ENCODE peak calls at places on chromosome X, in five cellular contexts. S, Q, W, Z and C are unnamed samples.

GRCh38 chrX:42398967-42399631 is 378.9 kb downstream of the PPP1R2C start:
- DNase-seq in Q (no peak), W (no peak), S (no peak), Z (no peak), C (no peak)

GRCh38 chrX:122504026-122504425 is 680.1 kb upstream of the GRIA3 start:
- DNase-seq in W (no peak), S (no peak), Q (no peak), Z (no peak), C (no peak)

GRCh38 chrX:45851434-45851991 is 650.8 kb upstream of the DIPK2B start:
- DNase-seq in S (no peak), W (no peak), Q (no peak), Z (no peak), C (peak; percentile 71)

GRCh38 chrX:38110231-38110630 is 103.9 kb downstream of the SYTL5 start:
- DNase-seq in Q (peak; percentile 40), W (no peak), Z (no peak), S (no peak), C (no peak)

GRCh38 chrX:69197690-69198089 is 32.4 kb upstream of the PJA1 start:
- DNase-seq in Z (no peak), W (no peak), S (no peak), Q (no peak), C (no peak)

GRCh38 chrX:45774961-45775360 is 574.3 kb upstream of the DIPK2B start:
- DNase-seq in W (peak; percentile 68), S (no peak), Z (no peak), Q (peak; percentile 95), C (peak; percentile 85)

GRCh38 chrX:115957862-115958490 is 212.6 kb upstream of the AGTR2 start:
- DNase-seq in S (no peak), W (no peak), Z (no peak), Q (no peak), C (peak; percentile 26)

GRCh38 chrX:70878925-70879324 is 29.6 kb downstream of the TEX11 start:
- DNase-seq in Z (no peak), W (no peak), S (no peak), Q (no peak), C (no peak)

GRCh38 chrX:989959-990510 is 222.4 kb downstream of the CRLF2 start:
- DNase-seq in W (peak; percentile 75), Q (peak; percentile 94), Z (peak; percentile 28), S (peak; percentile 77), C (peak; percentile 91)

GRCh38 chrX:716136-716535 is 85.5 kb downstream of the SHOX start:
- DNase-seq in Q (no peak), Z (no peak), S (no peak), W (no peak), C (no peak)

GRCh38 chrX:7351946-7352345 is 204.0 kb upstream of the PUDP start:
- DNase-seq in W (no peak), S (no peak), Q (no peak), Z (no peak), C (no peak)

GRCh38 chrX:133414399-133415275 is 652 bp downstream of the GPC4 start:
- DNase-seq in Z (peak; percentile 31), W (no peak), S (no peak), Q (peak; percentile 7), C (peak; percentile 20)

GRCh38 chrX:39000802-39001201 is 199.5 kb downstream of the MID1IP1 start:
- DNase-seq in Z (no peak), W (no peak), S (no peak), Q (peak; percentile 54), C (no peak)

GRCh38 chrX:40007746-40008705 is 89.7 kb downstream of the BCOR start:
- DNase-seq in S (no peak), Q (no peak), W (no peak), Z (no peak), C (no peak)

GRCh38 chrX:153670748-153671588 is 2.6 kb downstream of the PNCK start:
- DNase-seq in W (no peak), S (no peak), Q (no peak), Z (no peak), C (no peak)

GRCh38 chrX:25523574-25523973 is 507.8 kb upstream of the ARX start:
- DNase-seq in W (no peak), S (no peak), Z (no peak), Q (peak; percentile 26), C (peak; percentile 51)

GRCh38 chrX:15177316-15177715 is 92.6 kb downstream of the ASB9 start:
- DNase-seq in W (no peak), Q (no peak), Z (no peak), S (no peak), C (no peak)

GRCh38 chrX:140432328-140433025 is 72.4 kb downstream of the SOX3 start:
- DNase-seq in Z (peak; percentile 44), Q (no peak), W (no peak), S (no peak), C (peak; percentile 86)

GRCh38 chrX:68721991-68722860 is 74.8 kb downstream of the STARD8 start:
- DNase-seq in W (no peak), Q (no peak), S (no peak), Z (no peak), C (no peak)

GRCh38 chrX:16479206-16479869 is 170.6 kb upstream of the S100G start:
- DNase-seq in Q (peak; percentile 86), S (no peak), Z (no peak), W (no peak), C (peak; percentile 73)

GRCh38 chrX:2512501-2512900 is 11.7 kb upstream of the DHRSX start:
- DNase-seq in Q (no peak), Z (no peak), S (no peak), W (no peak), C (no peak)

GRCh38 chrX:106948641-106949040 is 28.4 kb downstream of the CLDN2 start:
- DNase-seq in S (no peak), W (no peak), Q (peak; percentile 42), Z (no peak), C (no peak)

GRCh38 chrX:135981662-135982061 is 3.6 kb upstream of the SLC9A6 start:
- DNase-seq in Q (no peak), S (no peak), W (no peak), Z (no peak), C (no peak)

GRCh38 chrX:135982860-135983259 is 2.4 kb upstream of the SLC9A6 start:
- DNase-seq in Z (no peak), S (no peak), W (no peak), Q (peak; percentile 16), C (no peak)

GRCh38 chrX:135984220-135984619 is 1.0 kb upstream of the SLC9A6 start:
- DNase-seq in S (no peak), Z (no peak), Q (no peak), W (no peak), C (no peak)

GRCh38 chrX:135977611-135978010 is 3.8 kb upstream of the MMGT1 start:
- DNase-seq in Z (no peak), Q (peak; percentile 69), S (no peak), W (peak; percentile 25), C (no peak)

DNA sequence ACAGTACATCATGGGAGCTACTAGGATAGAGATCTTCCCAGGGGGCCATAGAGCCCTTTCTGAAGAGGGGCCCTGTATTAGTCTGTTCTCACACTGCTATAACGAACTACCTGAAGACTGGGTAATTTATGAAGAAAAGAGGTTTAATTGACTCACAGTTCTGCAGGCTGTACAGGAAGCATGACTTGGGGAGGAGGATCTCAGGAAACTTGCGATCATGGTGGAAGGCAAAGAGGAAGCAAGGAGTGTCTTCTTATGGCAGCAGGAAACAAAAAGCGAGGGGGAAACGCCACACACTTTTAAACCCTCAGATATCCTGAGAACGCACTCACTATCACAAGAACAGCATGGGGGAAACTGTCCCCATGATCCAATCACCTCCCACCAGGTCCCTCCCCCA is 4.2 kb upstream of the SLC9A6 start:
- DNase-seq in W (no peak), S (no peak), Q (no peak), Z (no peak), C (no peak)
- TF ChIP-seq CTCF in W (no peak), S (no peak), Q (no peak), Z (no peak), C (no peak)

DNA sequence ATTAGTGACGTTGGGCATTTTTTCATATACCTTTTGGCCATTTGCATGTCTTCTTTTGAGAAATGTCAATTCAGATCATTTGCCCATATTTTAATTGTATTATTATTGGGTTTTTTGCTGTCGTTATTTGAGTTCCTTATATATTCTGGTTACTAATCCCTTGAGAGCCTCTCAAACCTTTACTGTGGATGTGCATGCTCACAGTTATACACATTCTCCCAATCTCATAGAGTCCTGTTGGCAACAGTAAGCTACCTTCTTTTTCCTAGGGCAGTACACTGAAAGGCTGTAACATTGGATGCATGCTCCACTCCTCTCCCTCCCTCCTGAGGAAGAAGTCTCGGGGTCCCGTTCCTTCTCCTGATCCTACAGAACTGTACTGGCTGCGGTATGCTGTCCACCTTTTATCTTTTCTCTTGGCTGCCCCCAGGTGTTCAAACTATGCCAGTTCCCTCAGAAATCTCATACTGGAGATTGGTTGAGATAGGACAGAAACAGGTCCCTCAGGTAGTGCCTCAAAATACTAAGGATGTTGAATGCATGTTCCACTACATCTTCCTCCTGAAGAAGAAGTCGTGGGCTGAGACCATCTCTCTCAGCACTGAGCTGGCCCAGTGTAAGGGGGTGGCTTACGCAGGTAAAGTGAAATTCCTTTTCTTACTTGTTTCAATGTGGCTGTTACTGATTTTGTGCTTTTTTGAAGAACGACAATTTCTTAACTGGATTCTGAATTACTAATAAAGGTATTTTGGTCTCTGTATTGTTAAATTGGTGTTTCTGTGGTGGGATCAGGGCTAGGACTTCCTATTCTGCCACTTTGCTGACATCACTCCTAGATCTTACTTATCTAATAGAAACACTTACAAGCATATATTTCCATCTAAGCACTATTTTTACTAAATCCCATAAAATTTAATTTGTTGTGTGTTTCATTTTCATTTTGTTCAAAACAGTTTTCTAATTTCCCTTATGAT is 145.4 kb upstream of the HUWE1 start:
- DNase-seq in Z (no peak), S (no peak), W (no peak), Q (peak; percentile 31), C (peak; percentile 66)
- TF ChIP-seq CTCF in Z (peak; percentile 21), S (peak; percentile 50), W (peak; percentile 58), Q (peak; percentile 50), C (peak; percentile 64)

DNA sequence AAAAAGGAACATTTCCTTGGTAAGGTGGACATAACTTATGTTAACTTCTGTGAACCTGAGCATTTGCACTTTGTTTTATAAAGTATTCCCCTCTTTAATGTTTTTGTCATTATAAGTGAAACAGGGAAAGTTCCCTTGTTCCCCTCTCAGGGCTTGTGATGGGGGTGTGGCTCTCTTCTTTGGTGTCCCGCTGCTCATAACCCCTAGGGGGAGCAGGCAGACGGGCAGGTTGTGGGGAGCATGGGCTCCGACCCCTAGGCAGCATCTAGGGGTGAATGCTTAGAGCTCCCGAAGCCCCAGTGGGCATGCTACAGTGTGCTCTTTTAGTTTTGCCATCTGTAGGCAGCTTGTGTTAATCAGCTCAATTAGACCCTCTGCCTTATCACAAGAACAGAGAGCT is 200.4 kb downstream of the DACH2 start:
- DNase-seq in W (no peak), S (no peak), Q (no peak), Z (no peak), C (peak; percentile 3)
- TF ChIP-seq CTCF in W (no peak), S (no peak), Q (no peak), Z (no peak), C (peak; percentile 15)

GRCh38 chrX:112147206-112147605 is 64.6 kb upstream of the TRPC5 start:
- DNase-seq in W (no peak), Q (peak; percentile 5), S (no peak), Z (no peak), C (peak; percentile 49)
- TF ChIP-seq CTCF in W (peak; percentile 44), Q (peak; percentile 53), S (peak; percentile 27), Z (peak; percentile 38), C (peak; percentile 54)

DNA sequence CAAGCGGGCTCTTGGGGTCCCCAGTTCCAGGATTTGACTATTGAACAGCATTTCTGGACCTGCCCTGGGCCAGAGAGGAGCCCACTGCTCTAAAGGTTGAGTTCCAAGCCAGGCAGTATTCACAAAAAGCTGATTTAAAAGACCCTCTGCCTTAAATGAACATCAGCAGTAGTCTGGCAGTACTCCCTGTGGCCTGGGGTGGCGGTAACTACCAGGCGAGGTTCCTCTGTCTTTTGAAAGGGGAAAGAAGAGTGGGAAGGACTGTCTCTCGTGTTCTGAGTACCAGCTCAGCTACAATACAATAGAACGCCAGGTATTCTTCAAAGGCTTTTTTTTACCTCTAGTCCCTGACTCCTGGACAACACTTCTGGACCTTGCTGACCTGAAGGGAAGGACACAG is 456.4 kb upstream of the TEX13C start:
- DNase-seq in Q (no peak), S (no peak), Z (no peak), W (no peak), C (no peak)
- TF ChIP-seq CTCF in Q (no peak), S (no peak), Z (no peak), W (no peak), C (no peak)